ENCODE peak calls at places on chromosomes 5 and 9, in nine cellular contexts. P is cardiac muscle cell; O is mammary epithelial cell; B is GM23338; Z is thyroid gland; S is right lobe of liver; R is CD4-positive, alpha-beta T cell; D is upper lobe of right lung; C is breast epithelium. T is an unnamed sample.

GRCh38 chr5:14306415-14306814 is 163.3 kb downstream of the TRIO start:
- DNase-seq in P (no peak), O (no peak), B (no peak), Z (no peak), S (no peak), R (no peak), D (no peak), C (no peak), T (no peak)

GRCh38 chr9:33778700-33779351 is 16.5 kb upstream of the PRSS3 start:
- DNase-seq in P (peak; percentile 66), O (peak; percentile 55), B (peak; percentile 80), Z (peak; percentile 33), S (no peak), R (peak; percentile 23), D (no peak), C (no peak), T (no peak)

GRCh38 chr5:33848554-33848953 is 43.2 kb downstream of the ADAMTS12 start:
- DNase-seq in P (no peak), O (no peak), B (no peak), Z (no peak), S (no peak), R (no peak), D (no peak), C (no peak), T (no peak)

GRCh38 chr5:44536650-44537260 is 147.5 kb upstream of the FGF10 start:
- DNase-seq in P (peak; percentile 66), O (peak; percentile 5), B (peak; percentile 79), Z (peak; percentile 32), S (peak; percentile 50), R (no peak), D (no peak), C (no peak), T (no peak)

GRCh38 chr5:112434650-112435049 is 15.6 kb upstream of the EPB41L4A start:
- DNase-seq in P (no peak), O (no peak), B (no peak), Z (no peak), S (no peak), R (no peak), D (no peak), C (no peak), T (no peak)

GRCh38 chr5:150484964-150485769 is 22.8 kb upstream of the NDST1 start:
- DNase-seq in P (no peak), O (no peak), B (peak; percentile 69), Z (no peak), S (peak; percentile 66), R (no peak), D (no peak), C (no peak), T (no peak)

GRCh38 chr5:132016721-132017250 is 5.3 kb upstream of the ACSL6 start:
- DNase-seq in P (no peak), O (no peak), B (no peak), Z (no peak), S (peak; percentile 19), R (no peak), D (no peak), C (no peak), T (no peak)

GRCh38 chr5:125129151-125129806 is 382.8 kb upstream of the ZNF608 start:
- DNase-seq in P (no peak), O (peak; percentile 62), B (no peak), Z (no peak), S (no peak), R (no peak), D (no peak), C (no peak), T (no peak)

GRCh38 chr5:154461531-154461930 is 15.7 kb downstream of the SAP30L start:
- DNase-seq in P (peak; percentile 56), O (no peak), B (peak; percentile 71), Z (no peak), S (no peak), R (no peak), D (no peak), C (no peak), T (no peak)

GRCh38 chr5:170082701-170083100 is 23.0 kb upstream of the FOXI1 start:
- DNase-seq in P (no peak), O (no peak), B (no peak), Z (no peak), S (peak; percentile 17), R (no peak), D (no peak), C (no peak), T (no peak)

GRCh38 chr9:34636791-34637355 is 714 bp downstream of the SIGMAR1 start:
- DNase-seq in P (no peak), O (no peak), B (no peak), Z (peak; percentile 49), S (no peak), R (no peak), D (no peak), C (no peak), T (no peak)

GRCh38 chr9:134171316-134172197 is 7.2 kb upstream of the RNU6ATAC start:
- DNase-seq in P (no peak), O (peak; percentile 32), B (no peak), Z (no peak), S (no peak), R (no peak), D (peak; percentile 69), C (peak; percentile 73), T (no peak)

GRCh38 chr5:9284272-9284671 is 261.6 kb downstream of the SEMA5A start:
- DNase-seq in P (no peak), O (no peak), B (no peak), Z (no peak), S (no peak), R (no peak), D (no peak), C (no peak), T (no peak)

GRCh38 chr5:9283021-9283420 is 262.9 kb downstream of the SEMA5A start:
- DNase-seq in P (no peak), O (peak; percentile 64), B (no peak), Z (no peak), S (no peak), R (no peak), D (no peak), C (no peak), T (no peak)

GRCh38 chr5:9284781-9285307 is 261.0 kb downstream of the SEMA5A start:
- DNase-seq in P (peak; percentile 29), O (no peak), B (no peak), Z (no peak), S (no peak), R (no peak), D (no peak), C (no peak), T (no peak)

GRCh38 chr5:9282211-9282610 is 263.7 kb downstream of the SEMA5A start:
- DNase-seq in P (no peak), O (no peak), B (no peak), Z (no peak), S (no peak), R (no peak), D (no peak), C (no peak), T (no peak)

GRCh38 chr5:9283473-9283872 is 262.4 kb downstream of the SEMA5A start:
- DNase-seq in P (no peak), O (no peak), B (peak; percentile 24), Z (no peak), S (no peak), R (no peak), D (no peak), C (no peak), T (no peak)
- TF ChIP-seq CTCF in P (no peak), O (no peak), B (peak; percentile 53), Z (no peak), S (no peak), R (no peak), D (no peak), C (no peak), T (no peak)

GRCh38 chr9:71781391-71781790 is 13.1 kb upstream of the CEMIP2 start:
- DNase-seq in P (no peak), O (no peak), B (no peak), Z (no peak), S (no peak), R (no peak), D (no peak), C (no peak), T (no peak)

GRCh38 chr9:71783120-71783523 is 14.8 kb upstream of the CEMIP2 start:
- DNase-seq in P (no peak), O (peak; percentile 88), B (no peak), Z (peak; percentile 27), S (no peak), R (peak; percentile 79), D (peak; percentile 69), C (peak; percentile 39), T (no peak)

GRCh38 chr9:71778085-71778484 is 9.8 kb upstream of the CEMIP2 start:
- DNase-seq in P (no peak), O (no peak), B (no peak), Z (no peak), S (no peak), R (no peak), D (no peak), C (no peak), T (no peak)

GRCh38 chr9:71780953-71781352 is 12.6 kb upstream of the CEMIP2 start:
- DNase-seq in P (no peak), O (no peak), B (no peak), Z (no peak), S (no peak), R (no peak), D (no peak), C (no peak), T (no peak)
- H3K27ac ChIP-seq in P (no peak overlapping the region), O (no peak overlapping the region), B (no peak overlapping the region), Z (no peak overlapping the region), S (no peak overlapping the region), R (no peak overlapping the region), D (no peak overlapping the region), C (no peak overlapping the region), T (no peak overlapping the region)

GRCh38 chr5:180555168-180555921 is 36.0 kb downstream of the SCGB3A1 start:
- DNase-seq in P (no peak), O (no peak), B (no peak), Z (no peak), S (no peak), R (no peak), D (no peak), C (no peak), T (no peak)
- TF ChIP-seq CTCF in P (no peak), O (no peak), B (no peak), Z (no peak), S (no peak), R (no peak), D (no peak), C (no peak), T (no peak)

GRCh38 chr9:137758067-137758466 is 119.5 kb upstream of the CACNA1B start:
- DNase-seq in P (no peak), O (no peak), B (no peak), Z (no peak), S (no peak), R (no peak), D (no peak), C (no peak), T (no peak)
- H3K27ac ChIP-seq in P (no peak overlapping the region), O (no peak overlapping the region), B (no peak overlapping the region), Z (no peak overlapping the region), S (no peak overlapping the region), R (no peak overlapping the region), D (no peak overlapping the region), C (no peak overlapping the region), T (no peak overlapping the region)